ENCODE peak calls at places on chromosomes 2 and 18, in eight cellular contexts. M, L, B, E, A, O, V and C are unnamed samples.

GRCh38 chr2:99804969-99805368 is 315.2 kb upstream of the REV1 start:
- DNase-seq in M (no peak), V (no peak), O (no peak), L (no peak), B (no peak), A (no peak), E (no peak), C (no peak)

GRCh38 chr2:25276569-25277465 is 64.9 kb downstream of the DNMT3A start:
- DNase-seq in M (peak), A (peak), E (peak), B (no peak), L (peak), V (peak), O (peak), C (no peak)

GRCh38 chr2:210445116-210445707 is 31.3 kb downstream of the LANCL1 start:
- DNase-seq in M (peak), O (peak), B (peak), L (no peak), A (no peak), E (no peak), V (no peak), C (peak)

GRCh38 chr2:222938327-222938726 is 77.5 kb downstream of the ACSL3 start:
- DNase-seq in E (no peak), V (no peak), A (no peak), L (no peak), O (no peak), M (no peak), B (no peak), C (no peak)

GRCh38 chr2:147019296-147019695 is 825.5 kb upstream of the ACVR2A start:
- DNase-seq in A (no peak), M (no peak), V (no peak), B (no peak), E (no peak), L (no peak), O (no peak), C (no peak)

GRCh38 chr18:61651880-61652268 is 240.9 kb downstream of the RNF152 start:
- DNase-seq in O (no peak), V (peak), E (no peak), B (no peak), M (no peak), A (no peak), L (no peak), C (peak)

GRCh38 chr2:13652531-13653313 is 936.0 kb downstream of the TRIB2 start:
- DNase-seq in O (no peak), V (peak), E (no peak), B (peak), L (no peak), A (no peak), M (peak), C (no peak)

GRCh38 chr2:43265006-43265770 is 38.8 kb upstream of the ZFP36L2 start:
- DNase-seq in L (no peak), B (no peak), V (no peak), M (no peak), O (no peak), A (no peak), E (no peak), C (no peak)

GRCh38 chr2:28613181-28613580 is 117.3 kb downstream of the PLB1 start:
- DNase-seq in B (no peak), L (no peak), E (no peak), A (peak), V (no peak), M (no peak), O (peak), C (no peak)

GRCh38 chr2:127054996-127055785 is 51.8 kb downstream of the BIN1 start:
- DNase-seq in E (no peak), B (no peak), M (no peak), L (no peak), A (no peak), O (no peak), V (no peak), C (no peak)

GRCh38 chr2:134869941-134870736 is 31.7 kb downstream of the ACMSD start:
- DNase-seq in V (no peak), O (no peak), L (no peak), A (no peak), E (no peak), B (no peak), M (no peak), C (no peak)

GRCh38 chr2:152587187-152587947 is 129.9 kb downstream of the PRPF40A start:
- DNase-seq in B (no peak), O (no peak), L (no peak), E (no peak), A (no peak), V (no peak), M (no peak), C (no peak)

GRCh38 chr2:203675086-203675485 is 31.4 kb upstream of the CD28 start:
- DNase-seq in M (no peak), B (no peak), O (no peak), A (no peak), E (no peak), L (no peak), V (no peak), C (no peak)

GRCh38 chr2:10028988-10029874 is 14.1 kb upstream of the KLF11 start:
- DNase-seq in M (no peak), A (peak), E (no peak), B (no peak), O (peak), L (peak), V (peak), C (no peak)

GRCh38 chr2:144424559-144425240 is 95.2 kb downstream of the ZEB2 start:
- DNase-seq in B (no peak), E (no peak), V (no peak), A (no peak), M (no peak), O (no peak), L (no peak), C (no peak)

GRCh38 chr2:68235090-68235489 is 17.2 kb downstream of the PPP3R1 start:
- DNase-seq in E (no peak), M (no peak), B (no peak), L (no peak), O (no peak), V (no peak), A (no peak), C (no peak)

GRCh38 chr2:79040967-79041582 is 15.6 kb downstream of the REG3G start:
- DNase-seq in L (no peak), E (no peak), B (no peak), O (no peak), M (peak), V (no peak), A (no peak), C (peak)

GRCh38 chr2:48445091-48445725 is 84.7 kb upstream of the STON1 start:
- DNase-seq in A (no peak), O (no peak), E (no peak), B (no peak), L (no peak), V (no peak), M (no peak), C (no peak)